ENCODE peak calls at places on chromosomes 4 and X, in ten cellular contexts. T is MM.1S, O is AG10803, E is thoracic aorta, C is Calu3, R is breast epithelium, K is adrenal gland, P is kidney epithelial cell, A is heart right ventricle, M is pancreas. J is an unnamed sample.

GRCh38 chrX:97332963-97333362 is 449.3 kb downstream of the RPA4 start:
- DNase-seq in R (no peak), K (no peak), E (no peak), M (no peak), C (no peak), T (no peak), O (peak; percentile 40), A (no peak), P (no peak), J (peak; percentile 17)

GRCh38 chrX:13646154-13646549 is 6.8 kb upstream of the TCEANC start:
- DNase-seq in P (peak; percentile 23), T (peak; percentile 16), M (peak; percentile 65), C (peak; percentile 71), K (peak; percentile 69), E (no peak), O (peak; percentile 66), A (peak; percentile 41), R (no peak), J (peak; percentile 39)

GRCh38 chr4:181308476-181309170 is 934.6 kb upstream of the TENM3 start:
- DNase-seq in E (no peak), K (no peak), A (no peak), M (no peak), T (peak; percentile 66), O (no peak), R (no peak), C (no peak), P (no peak), J (no peak)

GRCh38 chrX:124529786-124530185 is 183.4 kb downstream of the SH2D1A start:
- DNase-seq in K (no peak), R (no peak), E (no peak), O (no peak), M (no peak), P (no peak), C (no peak), A (no peak), T (no peak), J (no peak)

GRCh38 chr4:86594559-86595425 is 677 bp downstream of the PTPN13 start:
- DNase-seq in T (peak; percentile 43), P (peak; percentile 48), E (no peak), M (peak; percentile 72), R (peak; percentile 17), C (peak; percentile 31), A (peak; percentile 45), O (peak; percentile 99), K (peak; percentile 60), J (peak; percentile 89)

GRCh38 chrX:150465856-150466775 is 102.3 kb upstream of the MTM1 start:
- DNase-seq in R (no peak), C (no peak), T (no peak), E (no peak), O (no peak), M (no peak), K (no peak), A (no peak), P (no peak), J (no peak)

GRCh38 chr4:169810325-169811323 is 52.9 kb upstream of the HPF1 start:
- DNase-seq in K (peak; percentile 41), P (peak; percentile 39), A (no peak), E (no peak), R (no peak), T (peak; percentile 79), M (no peak), O (peak; percentile 83), C (peak; percentile 47), J (peak; percentile 76)

GRCh38 chr4:43113196-43113595 is 220.7 kb downstream of the GRXCR1 start:
- DNase-seq in C (no peak), O (no peak), R (no peak), T (no peak), E (no peak), M (no peak), P (no peak), A (no peak), K (no peak), J (no peak)

GRCh38 chr4:54657556-54658313 is at the start of gene KIT:
- DNase-seq in M (peak; percentile 74), K (peak; percentile 12), P (no peak), C (no peak), O (peak; percentile 18), E (no peak), T (no peak), R (peak; percentile 29), A (peak; percentile 35), J (no peak)

GRCh38 chrX:96753230-96753629 is 68.6 kb downstream of the DIAPH2 start:
- DNase-seq in K (no peak), E (no peak), M (no peak), C (no peak), R (no peak), P (no peak), A (no peak), T (no peak), O (no peak), J (no peak)

GRCh38 chr4:164203476-164203875 is 550.5 kb upstream of the SMIM31 start:
- DNase-seq in K (no peak), P (no peak), M (no peak), A (no peak), T (no peak), R (no peak), C (no peak), O (no peak), E (no peak), J (no peak)

GRCh38 chr4:150482581-150482980 is 99.4 kb upstream of the MAB21L2 start:
- DNase-seq in E (no peak), R (no peak), M (no peak), K (no peak), P (no peak), O (no peak), C (no peak), A (no peak), T (no peak), J (no peak)

GRCh38 chr4:141464366-141464765 is 172.0 kb upstream of the IL15 start:
- DNase-seq in R (no peak), M (no peak), E (no peak), T (no peak), O (no peak), A (no peak), K (peak; percentile 10), P (no peak), C (no peak), J (no peak)

GRCh38 chr4:174972911-174973310 is 54.8 kb downstream of the ADAM29 start:
- DNase-seq in T (no peak), O (no peak), C (no peak), A (no peak), E (no peak), R (no peak), K (no peak), P (no peak), M (no peak), J (no peak)

GRCh38 chrX:44152867-44153266 is 179.7 kb upstream of the NDP start:
- DNase-seq in R (no peak), T (no peak), E (no peak), K (no peak), P (no peak), A (no peak), M (no peak), O (peak; percentile 34), C (no peak), J (no peak)

GRCh38 chrX:154019061-154019621 is 561 bp downstream of the IRAK1 start:
- DNase-seq in K (no peak), C (peak; percentile 19), A (no peak), P (no peak), M (peak; percentile 62), T (no peak), R (no peak), O (no peak), E (no peak), J (no peak)

GRCh38 chrX:54894159-54894558 is 26.5 kb upstream of the TRO start:
- DNase-seq in K (no peak), E (no peak), R (no peak), P (no peak), O (no peak), M (no peak), T (no peak), A (no peak), C (no peak), J (no peak)

GRCh38 chr4:89482248-89482647 is 174.6 kb upstream of the GPRIN3 start:
- DNase-seq in C (peak; percentile 30), T (peak; percentile 49), M (no peak), K (no peak), P (no peak), A (no peak), O (peak; percentile 22), R (no peak), E (no peak), J (peak; percentile 37)

GRCh38 chr4:113468165-113469022 is 293.1 kb downstream of the CAMK2D start:
- DNase-seq in M (no peak), O (peak; percentile 100), A (peak; percentile 19), E (peak; percentile 93), P (peak; percentile 99), C (peak; percentile 61), K (peak; percentile 91), T (no peak), R (peak; percentile 30), J (peak; percentile 100)

GRCh38 chrX:47644557-47645091 is 5.7 kb downstream of the ELK1 start:
- DNase-seq in T (peak; percentile 31), A (no peak), C (no peak), E (no peak), K (no peak), M (no peak), R (no peak), P (no peak), O (peak; percentile 31), J (peak; percentile 24)
- TF ChIP-seq CTCF in T (peak; percentile 45), A (peak; percentile 39), C (no peak), E (peak; percentile 38), K (peak; percentile 9), M (no peak), R (no peak), P (peak; percentile 18), O (peak; percentile 52), J (peak; percentile 71)

GRCh38 chr4:156970501-156971167 is 965 bp downstream of the PDGFC start:
- DNase-seq in A (peak; percentile 64), C (peak; percentile 55), O (peak; percentile 73), M (peak; percentile 81), E (no peak), P (no peak), R (peak; percentile 57), K (peak; percentile 76), T (peak; percentile 55), J (peak; percentile 54)
- TF ChIP-seq CTCF in A (peak; percentile 38), C (no peak), O (peak; percentile 69), M (peak; percentile 22), E (peak; percentile 71), P (peak; percentile 53), R (peak; percentile 37), K (peak; percentile 10), T (peak; percentile 43), J (peak; percentile 63)

DNA sequence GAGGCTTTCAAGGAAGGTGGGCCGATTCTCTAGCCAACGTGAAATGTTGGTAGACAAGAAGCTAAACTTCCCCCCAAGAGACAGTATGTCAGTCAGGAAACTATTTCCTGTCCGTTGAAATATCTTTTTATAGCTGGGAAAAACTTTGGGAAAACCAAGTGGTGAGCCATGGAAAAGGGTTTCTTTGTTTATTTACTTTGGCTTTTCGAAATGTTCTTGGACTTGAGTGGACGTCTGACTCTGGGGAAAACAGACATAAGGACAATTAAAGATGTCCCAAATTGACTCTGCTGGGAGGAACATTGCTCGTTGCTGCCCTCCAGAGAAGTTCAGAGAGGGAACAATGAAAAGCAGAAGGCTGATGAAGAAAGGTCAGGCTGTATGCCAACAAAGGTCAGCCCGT is 295.4 kb downstream of the RAPGEF2 start:
- DNase-seq in R (no peak), A (no peak), P (no peak), E (no peak), C (no peak), K (no peak), T (no peak), M (no peak), O (peak; percentile 9), J (no peak)
- TF ChIP-seq CTCF in R (no peak), A (peak; percentile 42), P (no peak), E (no peak), C (no peak), K (no peak), T (no peak), M (no peak), O (no peak), J (no peak)

GRCh38 chrX:46376246-46376885 is 168.9 kb downstream of the ZNF674 start:
- DNase-seq in R (peak; percentile 20), K (no peak), A (no peak), E (no peak), M (no peak), C (peak; percentile 55), O (peak; percentile 67), P (peak; percentile 12), T (peak; percentile 31), J (peak; percentile 34)
- TF ChIP-seq CTCF in R (no peak), K (no peak), A (peak; percentile 40), E (peak; percentile 30), M (no peak), C (peak; percentile 25), O (peak; percentile 60), P (peak; percentile 47), T (peak; percentile 27), J (peak; percentile 59)